ENCODE peak calls at places on chromosomes 3 and 15, in eight cellular contexts. One of them, this sample, is unnamed.

GRCh38 chr3:113673593-113673992 is 22.8 kb downstream of the USF3 start:
- DNase-seq in brain microvascular endothelial cell: no peak
- DNase-seq in sigmoid colon: no peak
- DNase-seq in neural crest cell: no peak
- DNase-seq in ovary: no peak
- DNase-seq in AG10803: no peak
- DNase-seq in cardiac fibroblast: no peak
- DNase-seq in psoas muscle: no peak
- DNase-seq in this sample: no peak

GRCh38 chr15:65328506-65329297 is 24.2 kb downstream of the RNU5B-1 start:
- DNase-seq in brain microvascular endothelial cell: no peak
- DNase-seq in sigmoid colon: no peak
- DNase-seq in neural crest cell: no peak
- DNase-seq in ovary: no peak
- DNase-seq in AG10803: no peak
- DNase-seq in cardiac fibroblast: no peak
- DNase-seq in psoas muscle: peak
- DNase-seq in this sample: no peak

GRCh38 chr3:68728343-68728742 is 204.0 kb downstream of the TAFA4 start:
- DNase-seq in brain microvascular endothelial cell: no peak
- DNase-seq in sigmoid colon: no peak
- DNase-seq in neural crest cell: no peak
- DNase-seq in ovary: no peak
- DNase-seq in AG10803: no peak
- DNase-seq in cardiac fibroblast: no peak
- DNase-seq in psoas muscle: no peak
- DNase-seq in this sample: no peak

GRCh38 chr15:31402511-31403056 is 75.9 kb downstream of the KLF13 start:
- DNase-seq in brain microvascular endothelial cell: peak
- DNase-seq in sigmoid colon: peak
- DNase-seq in neural crest cell: no peak
- DNase-seq in ovary: peak
- DNase-seq in AG10803: peak
- DNase-seq in cardiac fibroblast: peak
- DNase-seq in psoas muscle: peak
- DNase-seq in this sample: peak

GRCh38 chr15:61946778-61947177 is 113.5 kb downstream of the VPS13C start:
- DNase-seq in brain microvascular endothelial cell: no peak
- DNase-seq in sigmoid colon: no peak
- DNase-seq in neural crest cell: no peak
- DNase-seq in ovary: no peak
- DNase-seq in AG10803: peak
- DNase-seq in cardiac fibroblast: peak
- DNase-seq in psoas muscle: no peak
- DNase-seq in this sample: peak

GRCh38 chr3:117661636-117662095 is 952.1 kb downstream of the TUSC7 start:
- DNase-seq in brain microvascular endothelial cell: peak
- DNase-seq in sigmoid colon: no peak
- DNase-seq in neural crest cell: no peak
- DNase-seq in ovary: no peak
- DNase-seq in AG10803: peak
- DNase-seq in cardiac fibroblast: peak
- DNase-seq in psoas muscle: no peak
- DNase-seq in this sample: peak

GRCh38 chr3:52195823-52196331 is 2.1 kb upstream of the ALAS1 start:
- DNase-seq in brain microvascular endothelial cell: no peak
- DNase-seq in sigmoid colon: no peak
- DNase-seq in neural crest cell: no peak
- DNase-seq in ovary: no peak
- DNase-seq in AG10803: peak
- DNase-seq in cardiac fibroblast: peak
- DNase-seq in psoas muscle: no peak
- DNase-seq in this sample: peak

GRCh38 chr15:77656294-77656693 is 23.6 kb upstream of the LINGO1 start:
- DNase-seq in brain microvascular endothelial cell: no peak
- DNase-seq in sigmoid colon: no peak
- DNase-seq in neural crest cell: no peak
- DNase-seq in ovary: no peak
- DNase-seq in AG10803: no peak
- DNase-seq in cardiac fibroblast: no peak
- DNase-seq in psoas muscle: no peak
- DNase-seq in this sample: no peak

GRCh38 chr3:63934484-63934883 is 22.3 kb upstream of the SCAANT1 start:
- DNase-seq in brain microvascular endothelial cell: no peak
- DNase-seq in sigmoid colon: no peak
- DNase-seq in neural crest cell: no peak
- DNase-seq in ovary: no peak
- DNase-seq in AG10803: no peak
- DNase-seq in cardiac fibroblast: no peak
- DNase-seq in psoas muscle: no peak
- DNase-seq in this sample: peak

GRCh38 chr3:185176756-185177359 is 24.0 kb upstream of the C3orf70 start:
- DNase-seq in brain microvascular endothelial cell: peak
- DNase-seq in sigmoid colon: no peak
- DNase-seq in neural crest cell: peak
- DNase-seq in ovary: peak
- DNase-seq in AG10803: peak
- DNase-seq in cardiac fibroblast: peak
- DNase-seq in psoas muscle: no peak
- DNase-seq in this sample: peak

GRCh38 chr15:83753872-83754493 is 100.1 kb downstream of the ADAMTSL3 start:
- DNase-seq in brain microvascular endothelial cell: no peak
- DNase-seq in sigmoid colon: no peak
- DNase-seq in neural crest cell: no peak
- DNase-seq in ovary: no peak
- DNase-seq in AG10803: no peak
- DNase-seq in cardiac fibroblast: no peak
- DNase-seq in psoas muscle: no peak
- DNase-seq in this sample: no peak

GRCh38 chr3:67558429-67558828 is 96.0 kb downstream of the SUCLG2 start:
- DNase-seq in brain microvascular endothelial cell: no peak
- DNase-seq in sigmoid colon: peak
- DNase-seq in neural crest cell: no peak
- DNase-seq in ovary: peak
- DNase-seq in AG10803: peak
- DNase-seq in cardiac fibroblast: peak
- DNase-seq in psoas muscle: no peak
- DNase-seq in this sample: peak

GRCh38 chr3:9387322-9387655 is 10.1 kb upstream of the SETD5 start:
- DNase-seq in brain microvascular endothelial cell: no peak
- DNase-seq in sigmoid colon: no peak
- DNase-seq in neural crest cell: no peak
- DNase-seq in ovary: no peak
- DNase-seq in AG10803: no peak
- DNase-seq in cardiac fibroblast: no peak
- DNase-seq in psoas muscle: no peak
- DNase-seq in this sample: no peak

GRCh38 chr3:107297597-107297996 is 79.6 kb upstream of the CCDC54 start:
- DNase-seq in brain microvascular endothelial cell: no peak
- DNase-seq in sigmoid colon: no peak
- DNase-seq in neural crest cell: no peak
- DNase-seq in ovary: no peak
- DNase-seq in AG10803: no peak
- DNase-seq in cardiac fibroblast: no peak
- DNase-seq in psoas muscle: no peak
- DNase-seq in this sample: no peak
- TF ChIP-seq CTCF in brain microvascular endothelial cell: no peak
- TF ChIP-seq CTCF in sigmoid colon: no peak
- TF ChIP-seq CTCF in neural crest cell: no peak
- TF ChIP-seq CTCF in ovary: no peak
- TF ChIP-seq CTCF in AG10803: no peak
- TF ChIP-seq CTCF in cardiac fibroblast: no peak
- TF ChIP-seq CTCF in psoas muscle: no peak
- TF ChIP-seq CTCF in this sample: no peak

GRCh38 chr3:98823791-98824190 is 60.7 kb downstream of the ST3GAL6 start:
- DNase-seq in brain microvascular endothelial cell: peak
- DNase-seq in sigmoid colon: no peak
- DNase-seq in neural crest cell: no peak
- DNase-seq in ovary: no peak
- DNase-seq in AG10803: no peak
- DNase-seq in cardiac fibroblast: no peak
- DNase-seq in psoas muscle: no peak
- DNase-seq in this sample: peak

GRCh38 chr3:98827221-98827620 is 64.1 kb downstream of the ST3GAL6 start:
- DNase-seq in brain microvascular endothelial cell: no peak
- DNase-seq in sigmoid colon: no peak
- DNase-seq in neural crest cell: no peak
- DNase-seq in ovary: no peak
- DNase-seq in AG10803: peak
- DNase-seq in cardiac fibroblast: peak
- DNase-seq in psoas muscle: no peak
- DNase-seq in this sample: no peak

GRCh38 chr3:98829246-98829832 is 66.2 kb downstream of the ST3GAL6 start:
- DNase-seq in brain microvascular endothelial cell: no peak
- DNase-seq in sigmoid colon: no peak
- DNase-seq in neural crest cell: no peak
- DNase-seq in ovary: no peak
- DNase-seq in AG10803: no peak
- DNase-seq in cardiac fibroblast: no peak
- DNase-seq in psoas muscle: no peak
- DNase-seq in this sample: no peak

GRCh38 chr3:98824256-98824655 is 61.1 kb downstream of the ST3GAL6 start:
- DNase-seq in brain microvascular endothelial cell: no peak
- DNase-seq in sigmoid colon: no peak
- DNase-seq in neural crest cell: no peak
- DNase-seq in ovary: no peak
- DNase-seq in AG10803: no peak
- DNase-seq in cardiac fibroblast: peak
- DNase-seq in psoas muscle: no peak
- DNase-seq in this sample: peak

DNA sequence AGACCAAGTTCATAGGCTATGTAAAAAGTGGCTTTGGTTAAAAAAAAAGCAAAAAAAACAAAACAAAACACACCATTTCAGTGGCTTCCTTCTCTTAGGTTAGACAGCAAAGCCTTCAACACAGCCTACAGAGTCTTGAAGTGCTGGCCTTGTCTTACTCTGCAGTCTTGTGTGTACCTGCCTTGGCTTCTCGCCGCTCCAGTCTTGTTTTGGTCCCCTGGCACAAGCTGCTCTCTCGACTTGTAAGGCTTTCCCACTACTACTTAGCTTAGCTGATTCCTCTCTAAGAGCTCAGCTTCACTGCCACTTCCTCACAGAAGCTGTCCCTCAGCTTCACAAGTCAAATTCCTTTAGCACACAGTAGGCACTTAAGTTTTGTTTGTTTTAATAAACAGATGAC is 63.0 kb downstream of the ST3GAL6 start:
- DNase-seq in brain microvascular endothelial cell: no peak
- DNase-seq in sigmoid colon: no peak
- DNase-seq in neural crest cell: no peak
- DNase-seq in ovary: no peak
- DNase-seq in AG10803: no peak
- DNase-seq in cardiac fibroblast: no peak
- DNase-seq in psoas muscle: no peak
- DNase-seq in this sample: no peak
- TF ChIP-seq CTCF in brain microvascular endothelial cell: no peak
- TF ChIP-seq CTCF in sigmoid colon: no peak
- TF ChIP-seq CTCF in neural crest cell: no peak
- TF ChIP-seq CTCF in ovary: no peak
- TF ChIP-seq CTCF in AG10803: no peak
- TF ChIP-seq CTCF in cardiac fibroblast: no peak
- TF ChIP-seq CTCF in psoas muscle: no peak
- TF ChIP-seq CTCF in this sample: no peak

GRCh38 chr3:24072193-24072592 is 127.1 kb downstream of the NR1D2 start:
- DNase-seq in brain microvascular endothelial cell: no peak
- DNase-seq in sigmoid colon: no peak
- DNase-seq in neural crest cell: no peak
- DNase-seq in ovary: no peak
- DNase-seq in AG10803: no peak
- DNase-seq in cardiac fibroblast: no peak
- DNase-seq in psoas muscle: no peak
- DNase-seq in this sample: no peak

GRCh38 chr3:24067483-24067882 is 122.4 kb downstream of the NR1D2 start:
- DNase-seq in brain microvascular endothelial cell: no peak
- DNase-seq in sigmoid colon: no peak
- DNase-seq in neural crest cell: no peak
- DNase-seq in ovary: no peak
- DNase-seq in AG10803: no peak
- DNase-seq in cardiac fibroblast: peak
- DNase-seq in psoas muscle: no peak
- DNase-seq in this sample: peak

DNA sequence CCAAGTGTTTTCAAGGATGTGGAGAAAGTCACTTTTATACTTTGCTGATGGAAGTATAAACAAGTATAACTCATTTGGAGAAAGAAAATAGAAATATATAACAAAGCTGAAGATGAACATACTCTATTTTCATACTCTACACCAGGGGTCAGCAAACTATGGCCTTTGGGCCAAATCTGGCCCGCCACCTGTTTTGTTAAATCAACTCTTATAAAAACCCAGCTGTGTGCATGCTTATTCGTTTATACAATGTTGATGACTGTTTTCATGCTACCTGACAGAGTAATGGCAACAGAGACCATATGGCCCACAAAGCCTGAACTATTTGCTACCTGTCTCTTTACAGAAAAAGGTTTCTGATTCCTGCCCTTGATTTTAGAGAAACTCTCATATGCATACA is 124.0 kb downstream of the NR1D2 start:
- DNase-seq in brain microvascular endothelial cell: no peak
- DNase-seq in sigmoid colon: peak
- DNase-seq in neural crest cell: no peak
- DNase-seq in ovary: no peak
- DNase-seq in AG10803: no peak
- DNase-seq in cardiac fibroblast: peak
- DNase-seq in psoas muscle: no peak
- DNase-seq in this sample: no peak
- TF ChIP-seq CTCF in brain microvascular endothelial cell: no peak
- TF ChIP-seq CTCF in sigmoid colon: peak
- TF ChIP-seq CTCF in neural crest cell: peak
- TF ChIP-seq CTCF in ovary: no peak
- TF ChIP-seq CTCF in AG10803: peak
- TF ChIP-seq CTCF in cardiac fibroblast: no peak
- TF ChIP-seq CTCF in psoas muscle: peak
- TF ChIP-seq CTCF in this sample: peak

GRCh38 chr3:154170300-154170699 is 49.1 kb downstream of the ARHGEF26 start:
- DNase-seq in brain microvascular endothelial cell: no peak
- DNase-seq in sigmoid colon: no peak
- DNase-seq in neural crest cell: no peak
- DNase-seq in ovary: no peak
- DNase-seq in AG10803: no peak
- DNase-seq in cardiac fibroblast: no peak
- DNase-seq in psoas muscle: no peak
- DNase-seq in this sample: no peak

GRCh38 chr3:154176036-154176435 is 54.8 kb downstream of the ARHGEF26 start:
- DNase-seq in brain microvascular endothelial cell: no peak
- DNase-seq in sigmoid colon: no peak
- DNase-seq in neural crest cell: no peak
- DNase-seq in ovary: no peak
- DNase-seq in AG10803: no peak
- DNase-seq in cardiac fibroblast: peak
- DNase-seq in psoas muscle: no peak
- DNase-seq in this sample: no peak

GRCh38 chr3:154177406-154177805 is 56.2 kb downstream of the ARHGEF26 start:
- DNase-seq in brain microvascular endothelial cell: no peak
- DNase-seq in sigmoid colon: no peak
- DNase-seq in neural crest cell: no peak
- DNase-seq in ovary: no peak
- DNase-seq in AG10803: no peak
- DNase-seq in cardiac fibroblast: no peak
- DNase-seq in psoas muscle: no peak
- DNase-seq in this sample: no peak

GRCh38 chr3:154178172-154178571 is 57.0 kb downstream of the ARHGEF26 start:
- DNase-seq in brain microvascular endothelial cell: no peak
- DNase-seq in sigmoid colon: no peak
- DNase-seq in neural crest cell: no peak
- DNase-seq in ovary: no peak
- DNase-seq in AG10803: no peak
- DNase-seq in cardiac fibroblast: peak
- DNase-seq in psoas muscle: no peak
- DNase-seq in this sample: no peak

GRCh38 chr3:154175041-154175440 is 53.9 kb downstream of the ARHGEF26 start:
- DNase-seq in brain microvascular endothelial cell: no peak
- DNase-seq in sigmoid colon: no peak
- DNase-seq in neural crest cell: no peak
- DNase-seq in ovary: no peak
- DNase-seq in AG10803: no peak
- DNase-seq in cardiac fibroblast: no peak
- DNase-seq in psoas muscle: no peak
- DNase-seq in this sample: no peak
- TF ChIP-seq CTCF in brain microvascular endothelial cell: no peak
- TF ChIP-seq CTCF in sigmoid colon: no peak
- TF ChIP-seq CTCF in neural crest cell: no peak
- TF ChIP-seq CTCF in ovary: no peak
- TF ChIP-seq CTCF in AG10803: no peak
- TF ChIP-seq CTCF in cardiac fibroblast: no peak
- TF ChIP-seq CTCF in psoas muscle: no peak
- TF ChIP-seq CTCF in this sample: no peak

This sample was measured in choroid plexus epithelial cell.